ENCODE peak calls at places on chromosome 6, in five cellular contexts. G, B, E, V and U are unnamed samples.

GRCh38 chr6:15501806-15502450 is 160.9 kb downstream of the DTNBP1 start:
- DNase-seq in V (no peak), E (peak; percentile 78), G (peak; percentile 76), B (no peak), U (no peak)

GRCh38 chr6:38612386-38612965 is 27.3 kb downstream of the BTBD9 start:
- DNase-seq in V (no peak), E (no peak), B (no peak), G (no peak), U (no peak)

GRCh38 chr6:15952231-15953151 is 176.4 kb upstream of the MYLIP start:
- DNase-seq in E (no peak), V (no peak), B (no peak), G (no peak), U (no peak)

GRCh38 chr6:141484726-141485125 is 648.0 kb upstream of the GJE1 start:
- DNase-seq in G (no peak), V (peak; percentile 12), E (no peak), B (no peak), U (no peak)

GRCh38 chr6:157822221-157823000 is 635 bp upstream of the SNX9 start:
- DNase-seq in V (no peak), G (peak; percentile 53), B (peak; percentile 18), E (peak; percentile 25), U (peak; percentile 70)

GRCh38 chr6:99349620-99350141 is at the start of gene FAXC:
- DNase-seq in G (peak; percentile 50), V (peak; percentile 62), B (no peak), E (peak; percentile 70), U (no peak)

GRCh38 chr6:26031151-26031594 is 56.1 kb upstream of the HFE start:
- DNase-seq in B (no peak), G (no peak), V (peak; percentile 37), E (no peak), U (no peak)

GRCh38 chr6:150775400-150775799 is 90.1 kb upstream of the MTHFD1L start:
- DNase-seq in E (no peak), V (no peak), B (no peak), G (no peak), U (no peak)

GRCh38 chr6:43275782-43276179 is 22.3 kb upstream of the SLC22A7 start:
- DNase-seq in V (no peak), G (no peak), B (no peak), E (no peak), U (no peak)

GRCh38 chr6:120826253-120826652 is 508.0 kb downstream of the TBC1D32 start:
- DNase-seq in E (peak; percentile 31), V (no peak), G (no peak), B (no peak), U (no peak)

GRCh38 chr6:130306377-130306776 is 59.4 kb upstream of the TMEM200A start:
- DNase-seq in E (no peak), B (no peak), V (no peak), G (no peak), U (no peak)

GRCh38 chr6:82740066-82740465 is 325.6 kb downstream of the UBE3D start:
- DNase-seq in V (no peak), G (no peak), B (no peak), E (no peak), U (no peak)

GRCh38 chr6:109010703-109011102 is 83.9 kb downstream of the SESN1 start:
- DNase-seq in V (no peak), B (no peak), G (no peak), E (peak; percentile 54), U (no peak)

GRCh38 chr6:37381579-37381978 is 27.8 kb downstream of the RNF8 start:
- DNase-seq in E (peak; percentile 70), V (peak; percentile 39), B (no peak), G (no peak), U (no peak)

GRCh38 chr6:30163090-30163917 is at the start of gene TRIM15:
- DNase-seq in B (no peak), V (no peak), G (no peak), E (no peak), U (no peak)

GRCh38 chr6:163585932-163586437 is 171.5 kb downstream of the QKI start:
- DNase-seq in G (peak; percentile 88), V (no peak), B (no peak), E (no peak), U (peak; percentile 78)

GRCh38 chr6:107668826-107669474 is 155.2 kb downstream of the SCML4 start:
- DNase-seq in G (no peak), V (peak; percentile 12), E (peak; percentile 50), B (no peak), U (no peak)

GRCh38 chr6:157714153-157714490 is 108.9 kb upstream of the SNX9 start:
- DNase-seq in B (no peak), V (no peak), G (no peak), E (no peak), U (no peak)

GRCh38 chr6:72622094-72622540 is 253 bp downstream of the KCNQ5 start:
- DNase-seq in V (peak; percentile 43), E (no peak), B (peak; percentile 36), G (peak; percentile 60), U (no peak)

GRCh38 chr6:30135757-30136156 is at the start of gene TRIM40:
- DNase-seq in V (no peak), G (no peak), B (no peak), E (no peak), U (no peak)

GRCh38 chr6:2630362-2630761 is 120.4 kb downstream of the MYLK4 start:
- DNase-seq in B (no peak), V (no peak), G (peak; percentile 80), E (peak; percentile 63), U (no peak)

GRCh38 chr6:41698350-41698781 is 37.0 kb downstream of the TFEB start:
- DNase-seq in V (no peak), G (no peak), B (no peak), E (no peak), U (no peak)

GRCh38 chr6:117677553-117678131 is 2.4 kb downstream of the NUS1 start:
- DNase-seq in G (no peak), V (no peak), E (no peak), B (no peak), U (no peak)

GRCh38 chr6:127288705-127289104 is 22.0 kb downstream of the RNF146 start:
- DNase-seq in G (no peak), B (no peak), V (no peak), E (no peak), U (no peak)

GRCh38 chr6:53673138-53673801 is 7.7 kb upstream of the KLHL31 start:
- DNase-seq in V (no peak), B (no peak), E (no peak), G (no peak), U (no peak)

GRCh38 chr6:145735356-145736165 is at the start of gene EPM2A:
- DNase-seq in V (peak; percentile 63), B (peak; percentile 26), E (peak; percentile 71), G (peak; percentile 92), U (peak; percentile 87)

GRCh38 chr6:154661751-154662150 is 71.5 kb upstream of the SCAF8 start:
- DNase-seq in G (no peak), E (no peak), B (no peak), V (no peak), U (no peak)

GRCh38 chr6:48658910-48659309 is 547.9 kb upstream of the PTCHD4 start:
- DNase-seq in E (no peak), V (peak; percentile 2), B (no peak), G (no peak), U (no peak)

GRCh38 chr6:108274546-108274945 is 13.7 kb upstream of the SNX3 start:
- DNase-seq in V (no peak), G (no peak), E (no peak), B (no peak), U (no peak)

GRCh38 chr6:83514877-83515466 is 2.6 kb downstream of the PRSS35 start:
- DNase-seq in E (peak; percentile 71), G (no peak), B (no peak), V (peak; percentile 27), U (no peak)

GRCh38 chr6:107732461-107732860 is 91.7 kb downstream of the SCML4 start:
- DNase-seq in E (no peak), B (no peak), G (no peak), V (no peak), U (no peak)